ENCODE peak calls at places on chromosomes 7 and 10, in seven cellular contexts. X is heart left ventricle; P is psoas muscle; F is spleen; S is esophagus squamous epithelium; J is effector memory CD4-positive, alpha-beta T cell; C is lower lobe of right lung. W is an unnamed sample.

GRCh38 chr7:136303162-136303561 is 326.0 kb upstream of the MTPN start:
- DNase-seq in P (no peak), X (no peak), C (no peak), S (no peak), F (no peak), J (no peak), W (no peak)

GRCh38 chr10:18297659-18298058 is 157.4 kb downstream of the CACNB2 start:
- DNase-seq in J (no peak), F (no peak), X (no peak), C (no peak), P (no peak), S (no peak), W (no peak)

GRCh38 chr10:104897679-104898078 is 256.6 kb downstream of the SORCS3 start:
- DNase-seq in J (no peak), F (no peak), P (no peak), X (no peak), S (no peak), C (no peak), W (no peak)

GRCh38 chr7:70457477-70458194 is 674.3 kb upstream of the GALNT17 start:
- DNase-seq in F (no peak), P (no peak), X (no peak), C (no peak), J (no peak), S (no peak), W (no peak)

GRCh38 chr10:132389631-132390454 is 7.2 kb upstream of the PWWP2B start:
- DNase-seq in F (peak; percentile 80), C (peak; percentile 44), P (peak; percentile 49), S (no peak), J (no peak), X (peak; percentile 23), W (no peak)

GRCh38 chr10:87976101-87976743 is 112.8 kb downstream of the PTEN start:
- DNase-seq in F (no peak), S (no peak), P (no peak), J (no peak), X (no peak), C (no peak), W (no peak)

GRCh38 chr7:19491821-19492452 is 216.9 kb downstream of the POLR1F start:
- DNase-seq in P (no peak), J (no peak), S (no peak), X (no peak), C (no peak), F (no peak), W (peak; percentile 37)

GRCh38 chr7:96328016-96328415 is 6.1 kb upstream of the SLC25A13 start:
- DNase-seq in J (no peak), P (no peak), X (no peak), C (no peak), F (no peak), S (no peak), W (no peak)

GRCh38 chr7:133299620-133300019 is 46.7 kb downstream of the EXOC4 start:
- DNase-seq in X (no peak), C (no peak), S (no peak), P (no peak), J (no peak), F (no peak), W (no peak)

GRCh38 chr10:90504172-90504571 is 353.7 kb downstream of the HTR7 start:
- DNase-seq in F (no peak), C (no peak), J (no peak), P (no peak), X (no peak), S (no peak), W (no peak)

GRCh38 chr10:63388421-63389031 is 77.3 kb downstream of the JMJD1C start:
- DNase-seq in F (no peak), P (no peak), C (no peak), X (no peak), S (no peak), J (no peak), W (no peak)

GRCh38 chr7:123624527-123625183 is 23.0 kb downstream of the ASB15 start:
- DNase-seq in F (peak; percentile 83), P (peak; percentile 63), S (no peak), X (peak; percentile 61), J (peak; percentile 36), C (peak; percentile 59), W (peak; percentile 42)

GRCh38 chr7:73960548-73960947 is 67.4 kb upstream of the ELN start:
- DNase-seq in J (no peak), F (no peak), X (no peak), C (no peak), P (no peak), S (no peak), W (no peak)

GRCh38 chr7:28481131-28481926 is 69.0 kb downstream of the CREB5 start:
- DNase-seq in S (no peak), X (no peak), F (no peak), C (no peak), J (no peak), P (no peak), W (peak; percentile 14)

GRCh38 chr10:116665541-116666125 is 44.9 kb downstream of the PNLIPRP2 start:
- DNase-seq in C (no peak), S (no peak), P (no peak), X (no peak), J (no peak), F (no peak), W (no peak)

GRCh38 chr10:110845756-110846620 is 25.7 kb upstream of the PDCD4 start:
- DNase-seq in X (no peak), J (no peak), C (no peak), P (no peak), F (no peak), S (no peak), W (no peak)

GRCh38 chr7:128934361-128935352 is 3.1 kb upstream of the IRF5 start:
- DNase-seq in X (no peak), C (no peak), J (no peak), P (no peak), F (no peak), S (no peak), W (no peak)

GRCh38 chr10:112812571-112812970 is 137.5 kb upstream of the TCF7L2 start:
- DNase-seq in S (no peak), J (no peak), F (no peak), C (no peak), P (no peak), X (no peak), W (no peak)

GRCh38 chr7:2517004-2517403 is 2.6 kb upstream of the LFNG start:
- DNase-seq in J (no peak), X (no peak), P (no peak), C (no peak), S (no peak), F (no peak), W (peak; percentile 67)

GRCh38 chr7:119594956-119595355 is 678.0 kb upstream of the KCND2 start:
- DNase-seq in J (no peak), X (no peak), F (no peak), C (no peak), S (no peak), P (no peak), W (peak; percentile 7)

GRCh38 chr7:70346844-70347462 is 748.7 kb downstream of the AUTS2 start:
- DNase-seq in C (no peak), X (no peak), F (no peak), J (no peak), P (no peak), S (no peak), W (no peak)

GRCh38 chr7:102460467-102460866 is 4.2 kb downstream of the ALKBH4 start:
- DNase-seq in S (no peak), X (no peak), F (no peak), C (no peak), J (no peak), P (no peak), W (no peak)

GRCh38 chr10:127923646-127924045 is 16.7 kb downstream of the PTPRE start:
- DNase-seq in C (no peak), P (no peak), F (no peak), J (no peak), S (no peak), X (no peak), W (no peak)

GRCh38 chr10:22681783-22682183 is 32.6 kb downstream of the PIP4K2A start:
- DNase-seq in X (no peak), P (no peak), J (peak; percentile 37), S (no peak), F (no peak), C (no peak), W (peak; percentile 17)

GRCh38 chr7:5063698-5064097 is 18.0 kb downstream of the RBAK start:
- DNase-seq in F (no peak), S (no peak), X (no peak), P (no peak), J (no peak), C (no peak), W (no peak)
- H3K9me3 ChIP-seq in F (peaks cover 95% of the 10 kb centered on the region), S (peaks cover 91% of the 10 kb centered on the region), X (peaks cover 24% of the 10 kb centered on the region), P (peaks cover 95% of the 10 kb centered on the region), J (peaks cover 76% of the 10 kb centered on the region), C (peaks cover 94% of the 10 kb centered on the region), W (peaks cover 87% of the 10 kb centered on the region)

GRCh38 chr7:143398616-143399015 is 10.0 kb downstream of the EPHA1 start:
- DNase-seq in S (no peak), F (peak; percentile 42), J (no peak), X (no peak), C (no peak), P (no peak), W (no peak)
- H3K36me3 ChIP-seq in S (no peaks in the 10 kb centered on the region), F (no peaks in the 10 kb centered on the region), J (peaks cover 58% of the 10 kb centered on the region), X (no peaks in the 10 kb centered on the region), C (peaks cover 4% of the 10 kb centered on the region), P (no peaks in the 10 kb centered on the region), W (no peaks in the 10 kb centered on the region)

DNA sequence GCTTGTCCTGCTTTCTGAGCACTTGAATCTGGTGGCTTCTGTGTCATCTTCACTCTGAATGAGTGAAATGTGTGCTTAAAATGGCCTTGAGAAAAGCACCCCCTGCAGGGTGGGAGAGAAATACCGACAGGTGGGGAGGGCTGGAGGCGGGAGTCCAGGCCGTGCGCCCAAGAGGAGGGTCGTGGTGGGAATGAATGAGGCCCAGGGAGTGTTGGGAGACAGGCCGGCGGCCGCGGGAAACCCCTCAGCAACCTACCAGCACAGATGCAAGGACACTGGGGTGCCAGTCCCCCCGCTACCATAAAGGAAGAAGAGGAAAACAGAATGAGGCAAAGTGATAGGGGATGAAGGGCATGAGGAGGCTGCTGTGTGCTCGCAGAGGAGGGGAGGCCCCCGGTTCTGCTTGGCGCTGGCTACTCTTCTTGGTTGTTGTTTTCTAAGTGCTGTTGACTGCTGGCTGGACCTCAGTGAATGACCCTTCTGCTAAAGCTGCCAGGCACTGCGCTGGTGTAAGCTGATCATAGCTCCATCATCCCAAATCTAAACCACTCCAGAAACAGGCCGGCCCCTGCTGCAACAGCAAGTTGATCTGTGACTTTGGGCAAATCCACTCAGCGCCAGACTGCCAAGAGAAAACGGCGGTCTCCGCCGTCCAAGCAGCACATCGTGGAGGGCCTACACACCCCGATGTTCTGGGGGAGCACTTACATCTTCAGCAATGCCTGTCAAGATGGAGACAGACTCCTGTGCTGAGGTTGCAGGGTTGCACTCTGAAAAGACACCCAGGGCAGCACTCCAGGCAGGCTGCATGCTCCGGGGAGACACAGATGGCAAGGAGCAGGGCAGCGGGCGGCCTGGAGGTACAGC is 378.5 kb downstream of the DNAJB6 start:
- DNase-seq in C (no peak), X (peak; percentile 41), P (no peak), J (no peak), S (no peak), F (peak; percentile 65), W (no peak)
- H3K9me3 ChIP-seq in C (no peaks in the 10 kb centered on the region), X (no peaks in the 10 kb centered on the region), P (no peaks in the 10 kb centered on the region), J (no peaks in the 10 kb centered on the region), S (no peaks in the 10 kb centered on the region), F (no peaks in the 10 kb centered on the region), W (peaks cover 4% of the 10 kb centered on the region)

DNA sequence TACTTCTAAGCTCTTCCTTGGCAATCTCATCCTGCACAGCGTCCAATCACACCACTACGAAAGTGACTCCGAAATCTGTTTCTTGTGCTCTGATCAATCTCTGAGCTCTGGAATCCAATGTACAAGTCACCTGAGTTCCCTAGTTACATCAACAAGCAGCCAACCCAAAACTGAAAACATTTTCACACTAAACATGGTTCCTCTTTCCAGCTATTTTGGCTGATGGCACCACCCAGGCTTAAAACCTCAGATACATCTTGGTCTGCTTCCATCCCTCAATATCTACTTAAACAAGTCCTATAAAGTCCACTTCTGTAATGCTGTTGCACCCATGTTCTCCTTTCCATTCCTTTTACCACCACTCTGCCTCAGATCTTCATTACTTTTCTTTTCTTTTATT is 3.6 kb downstream of the BLOC1S2 start:
- DNase-seq in X (no peak), J (no peak), S (no peak), F (no peak), C (no peak), P (no peak), W (no peak)
- H3K36me3 ChIP-seq in X (peaks cover 40% of the 10 kb centered on the region), J (peaks cover 29% of the 10 kb centered on the region), S (peaks cover 3% of the 10 kb centered on the region), F (peaks cover 23% of the 10 kb centered on the region), C (peaks cover 48% of the 10 kb centered on the region), P (peaks cover 17% of the 10 kb centered on the region), W (peaks cover 29% of the 10 kb centered on the region)